ENCODE peak calls at places on chromosome 19, in seven cellular contexts. One of them, this sample, is unnamed.

GRCh38 chr19:35254341-35255297 is 5.8 kb downstream of the LSR start:
- DNase-seq in adrenal gland: peak; percentile 19
- DNase-seq in stomach: no peak
- DNase-seq in pancreas: no peak
- DNase-seq in heart right ventricle: no peak
- DNase-seq in hepatocyte: no peak
- DNase-seq in spleen: peak; percentile 49
- DNase-seq in this sample: peak; percentile 13

GRCh38 chr19:13427273-13428051 is 78.8 kb downstream of the CACNA1A start:
- DNase-seq in adrenal gland: no peak
- DNase-seq in stomach: no peak
- DNase-seq in pancreas: no peak
- DNase-seq in heart right ventricle: no peak
- DNase-seq in hepatocyte: no peak
- DNase-seq in spleen: no peak
- DNase-seq in this sample: no peak

GRCh38 chr19:932647-933552 is 7.1 kb downstream of the ARID3A start:
- DNase-seq in adrenal gland: peak; percentile 67
- DNase-seq in stomach: peak; percentile 71
- DNase-seq in pancreas: peak; percentile 84
- DNase-seq in heart right ventricle: peak; percentile 81
- DNase-seq in hepatocyte: no peak
- DNase-seq in spleen: peak; percentile 86
- DNase-seq in this sample: peak; percentile 61

GRCh38 chr19:406999-407491 is 1.9 kb downstream of the C2CD4C start:
- DNase-seq in adrenal gland: no peak
- DNase-seq in stomach: no peak
- DNase-seq in pancreas: peak; percentile 49
- DNase-seq in heart right ventricle: no peak
- DNase-seq in hepatocyte: no peak
- DNase-seq in spleen: peak; percentile 54
- DNase-seq in this sample: no peak

GRCh38 chr19:49936549-49936948 is 7.2 kb upstream of the NUP62 start:
- DNase-seq in adrenal gland: no peak
- DNase-seq in stomach: no peak
- DNase-seq in pancreas: no peak
- DNase-seq in heart right ventricle: no peak
- DNase-seq in hepatocyte: no peak
- DNase-seq in spleen: peak; percentile 32
- DNase-seq in this sample: no peak

GRCh38 chr19:920051-920857 is 3.1 kb downstream of the KISS1R start:
- DNase-seq in adrenal gland: no peak
- DNase-seq in stomach: no peak
- DNase-seq in pancreas: peak; percentile 88
- DNase-seq in heart right ventricle: no peak
- DNase-seq in hepatocyte: peak; percentile 77
- DNase-seq in spleen: peak; percentile 91
- DNase-seq in this sample: no peak

GRCh38 chr19:12270854-12271253 is 23.8 kb downstream of the ZNF44 start:
- DNase-seq in adrenal gland: no peak
- DNase-seq in stomach: no peak
- DNase-seq in pancreas: no peak
- DNase-seq in heart right ventricle: no peak
- DNase-seq in hepatocyte: no peak
- DNase-seq in spleen: no peak
- DNase-seq in this sample: no peak

GRCh38 chr19:1132625-1133383 is 29.0 kb downstream of the GPX4 start:
- DNase-seq in adrenal gland: no peak
- DNase-seq in stomach: no peak
- DNase-seq in pancreas: peak; percentile 76
- DNase-seq in heart right ventricle: no peak
- DNase-seq in hepatocyte: no peak
- DNase-seq in spleen: peak; percentile 92
- DNase-seq in this sample: no peak

GRCh38 chr19:1333789-1334188 is 48.1 kb downstream of the EFNA2 start:
- DNase-seq in adrenal gland: no peak
- DNase-seq in stomach: no peak
- DNase-seq in pancreas: no peak
- DNase-seq in heart right ventricle: no peak
- DNase-seq in hepatocyte: no peak
- DNase-seq in spleen: no peak
- DNase-seq in this sample: no peak

GRCh38 chr19:8251025-8251472 is 41.9 kb downstream of the CERS4 start:
- DNase-seq in adrenal gland: no peak
- DNase-seq in stomach: peak; percentile 91
- DNase-seq in pancreas: peak; percentile 89
- DNase-seq in heart right ventricle: peak; percentile 83
- DNase-seq in hepatocyte: peak; percentile 28
- DNase-seq in spleen: no peak
- DNase-seq in this sample: no peak

GRCh38 chr19:16208847-16209246 is 11.1 kb downstream of the AP1M1 start:
- DNase-seq in adrenal gland: no peak
- DNase-seq in stomach: no peak
- DNase-seq in pancreas: no peak
- DNase-seq in heart right ventricle: no peak
- DNase-seq in hepatocyte: no peak
- DNase-seq in spleen: peak; percentile 38
- DNase-seq in this sample: no peak

GRCh38 chr19:50427997-50428425 is 4.7 kb upstream of the MYBPC2 start:
- DNase-seq in adrenal gland: peak; percentile 80
- DNase-seq in stomach: peak; percentile 92
- DNase-seq in pancreas: peak; percentile 86
- DNase-seq in heart right ventricle: peak; percentile 85
- DNase-seq in hepatocyte: peak; percentile 86
- DNase-seq in spleen: peak; percentile 93
- DNase-seq in this sample: peak; percentile 78

GRCh38 chr19:50794074-50794777 is 4.0 kb downstream of the ACP4 start:
- DNase-seq in adrenal gland: no peak
- DNase-seq in stomach: no peak
- DNase-seq in pancreas: no peak
- DNase-seq in heart right ventricle: no peak
- DNase-seq in hepatocyte: peak; percentile 47
- DNase-seq in spleen: no peak
- DNase-seq in this sample: peak; percentile 47

GRCh38 chr19:35353635-35354034 is 4.6 kb upstream of the FFAR3 start:
- DNase-seq in adrenal gland: no peak
- DNase-seq in stomach: no peak
- DNase-seq in pancreas: no peak
- DNase-seq in heart right ventricle: no peak
- DNase-seq in hepatocyte: no peak
- DNase-seq in spleen: peak; percentile 54
- DNase-seq in this sample: no peak

GRCh38 chr19:55319786-55320185 is 5.4 kb downstream of the TMEM150B start:
- DNase-seq in adrenal gland: peak; percentile 41
- DNase-seq in stomach: no peak
- DNase-seq in pancreas: no peak
- DNase-seq in heart right ventricle: peak; percentile 55
- DNase-seq in hepatocyte: peak; percentile 72
- DNase-seq in spleen: no peak
- DNase-seq in this sample: no peak

GRCh38 chr19:40246292-40247073 is 20.0 kb upstream of the CCNP start:
- DNase-seq in adrenal gland: no peak
- DNase-seq in stomach: no peak
- DNase-seq in pancreas: no peak
- DNase-seq in heart right ventricle: no peak
- DNase-seq in hepatocyte: no peak
- DNase-seq in spleen: no peak
- DNase-seq in this sample: no peak

GRCh38 chr19:45870798-45871197 is 6.7 kb downstream of the FOXA3 start:
- DNase-seq in adrenal gland: no peak
- DNase-seq in stomach: no peak
- DNase-seq in pancreas: no peak
- DNase-seq in heart right ventricle: no peak
- DNase-seq in hepatocyte: no peak
- DNase-seq in spleen: no peak
- DNase-seq in this sample: no peak

GRCh38 chr19:8057545-8058270 is 5.1 kb downstream of the CCL25 start:
- DNase-seq in adrenal gland: no peak
- DNase-seq in stomach: no peak
- DNase-seq in pancreas: no peak
- DNase-seq in heart right ventricle: no peak
- DNase-seq in hepatocyte: no peak
- DNase-seq in spleen: no peak
- DNase-seq in this sample: no peak

GRCh38 chr19:18496167-18496979 is 25.5 kb downstream of the ELL start:
- DNase-seq in adrenal gland: no peak
- DNase-seq in stomach: peak; percentile 89
- DNase-seq in pancreas: peak; percentile 93
- DNase-seq in heart right ventricle: peak; percentile 35
- DNase-seq in hepatocyte: no peak
- DNase-seq in spleen: peak; percentile 85
- DNase-seq in this sample: peak; percentile 60
- TF ChIP-seq CTCF in adrenal gland: no peak
- TF ChIP-seq CTCF in stomach: no peak
- TF ChIP-seq CTCF in pancreas: no peak
- TF ChIP-seq CTCF in heart right ventricle: no peak
- TF ChIP-seq CTCF in hepatocyte: no peak
- TF ChIP-seq CTCF in spleen: no peak
- TF ChIP-seq CTCF in this sample: no peak

GRCh38 chr19:21574607-21575006 is 69.2 kb downstream of the ZNF429 start:
- DNase-seq in adrenal gland: no peak
- DNase-seq in stomach: no peak
- DNase-seq in pancreas: no peak
- DNase-seq in heart right ventricle: no peak
- DNase-seq in hepatocyte: no peak
- DNase-seq in spleen: no peak
- DNase-seq in this sample: no peak

GRCh38 chr19:21568816-21569496 is 63.6 kb downstream of the ZNF429 start:
- DNase-seq in adrenal gland: peak; percentile 90
- DNase-seq in stomach: peak; percentile 83
- DNase-seq in pancreas: peak; percentile 80
- DNase-seq in heart right ventricle: peak; percentile 86
- DNase-seq in hepatocyte: no peak
- DNase-seq in spleen: no peak
- DNase-seq in this sample: peak; percentile 93

GRCh38 chr19:21571316-21571715 is 65.9 kb downstream of the ZNF429 start:
- DNase-seq in adrenal gland: no peak
- DNase-seq in stomach: no peak
- DNase-seq in pancreas: no peak
- DNase-seq in heart right ventricle: no peak
- DNase-seq in hepatocyte: no peak
- DNase-seq in spleen: no peak
- DNase-seq in this sample: no peak

GRCh38 chr19:21566073-21566472 is 60.7 kb downstream of the ZNF429 start:
- DNase-seq in adrenal gland: no peak
- DNase-seq in stomach: no peak
- DNase-seq in pancreas: no peak
- DNase-seq in heart right ventricle: no peak
- DNase-seq in hepatocyte: no peak
- DNase-seq in spleen: no peak
- DNase-seq in this sample: no peak

DNA sequence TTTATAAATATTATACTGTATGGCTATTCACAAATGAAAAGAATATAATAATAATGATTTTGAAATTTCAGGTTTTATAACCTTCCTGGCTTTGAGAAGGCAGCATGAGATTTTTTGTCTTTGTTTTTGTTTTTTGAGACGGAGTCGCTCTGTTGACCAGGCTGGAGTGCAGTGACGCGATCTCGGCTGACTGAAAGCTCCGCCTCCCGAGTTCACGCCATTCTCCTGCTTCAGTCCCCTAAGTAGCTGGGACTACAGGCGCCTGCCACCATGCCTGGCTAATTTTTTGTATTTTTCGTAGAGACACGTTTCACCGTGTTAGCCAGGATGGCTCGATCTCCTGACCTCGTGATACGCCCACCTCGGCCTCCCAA is 64.1 kb downstream of the ZNF429 start:
- DNase-seq in adrenal gland: no peak
- DNase-seq in stomach: no peak
- DNase-seq in pancreas: no peak
- DNase-seq in heart right ventricle: peak; percentile 74
- DNase-seq in hepatocyte: no peak
- DNase-seq in spleen: no peak
- DNase-seq in this sample: peak; percentile 57
- H3K4me3 ChIP-seq in adrenal gland: no peak overlapping the region
- H3K4me3 ChIP-seq in stomach: no peak overlapping the region
- H3K4me3 ChIP-seq in pancreas: no peak overlapping the region
- H3K4me3 ChIP-seq in heart right ventricle: peak overlapping the region; percentile 88
- H3K4me3 ChIP-seq in hepatocyte: no peak overlapping the region
- H3K4me3 ChIP-seq in spleen: peak overlapping the region; percentile 36
- H3K4me3 ChIP-seq in this sample: no peak overlapping the region

GRCh38 chr19:4640247-4641000 is 1.1 kb downstream of the TNFAIP8L1 start:
- DNase-seq in adrenal gland: no peak
- DNase-seq in stomach: no peak
- DNase-seq in pancreas: no peak
- DNase-seq in heart right ventricle: no peak
- DNase-seq in hepatocyte: peak; percentile 44
- DNase-seq in spleen: peak; percentile 82
- DNase-seq in this sample: peak; percentile 70

GRCh38 chr19:4641132-4641531 is 1.8 kb downstream of the TNFAIP8L1 start:
- DNase-seq in adrenal gland: no peak
- DNase-seq in stomach: no peak
- DNase-seq in pancreas: no peak
- DNase-seq in heart right ventricle: no peak
- DNase-seq in hepatocyte: peak; percentile 13
- DNase-seq in spleen: no peak
- DNase-seq in this sample: no peak

GRCh38 chr19:4645718-4646117 is 6.4 kb downstream of the TNFAIP8L1 start:
- DNase-seq in adrenal gland: no peak
- DNase-seq in stomach: no peak
- DNase-seq in pancreas: no peak
- DNase-seq in heart right ventricle: no peak
- DNase-seq in hepatocyte: no peak
- DNase-seq in spleen: no peak
- DNase-seq in this sample: no peak

GRCh38 chr19:4639531-4640246 is 373 bp downstream of the TNFAIP8L1 start:
- DNase-seq in adrenal gland: peak; percentile 53
- DNase-seq in stomach: no peak
- DNase-seq in pancreas: peak; percentile 84
- DNase-seq in heart right ventricle: peak; percentile 57
- DNase-seq in hepatocyte: peak; percentile 47
- DNase-seq in spleen: peak; percentile 87
- DNase-seq in this sample: peak; percentile 55

DNA sequence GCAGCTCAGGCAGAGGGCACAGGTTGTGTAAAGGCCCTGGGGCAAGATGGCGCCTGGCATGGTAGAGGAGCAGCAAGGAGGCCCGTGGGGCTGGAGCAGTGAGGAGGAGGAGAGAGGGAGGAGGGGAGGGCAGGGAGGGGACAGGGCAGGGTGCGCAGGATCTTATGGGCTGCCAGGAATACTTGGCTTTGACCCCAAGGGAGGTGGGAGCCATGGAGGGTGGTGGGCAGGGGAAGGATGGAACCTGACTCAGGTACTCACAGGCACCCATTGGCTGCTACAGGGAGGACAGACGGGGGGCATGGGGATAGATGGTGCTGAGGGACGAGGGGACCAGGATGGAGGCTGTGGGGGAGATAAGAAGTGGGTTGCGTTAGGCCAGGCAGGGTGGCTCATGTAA is 3.3 kb downstream of the TNFAIP8L1 start:
- DNase-seq in adrenal gland: no peak
- DNase-seq in stomach: no peak
- DNase-seq in pancreas: no peak
- DNase-seq in heart right ventricle: no peak
- DNase-seq in hepatocyte: no peak
- DNase-seq in spleen: no peak
- DNase-seq in this sample: no peak
- H3K4me1 ChIP-seq in adrenal gland: peaks cover 7% of the 10 kb centered on the region
- H3K4me1 ChIP-seq in stomach: peaks cover 15% of the 10 kb centered on the region
- H3K4me1 ChIP-seq in pancreas: no peaks in the 10 kb centered on the region
- H3K4me1 ChIP-seq in heart right ventricle: peaks cover 64% of the 10 kb centered on the region
- H3K4me1 ChIP-seq in hepatocyte: no peaks in the 10 kb centered on the region
- H3K4me1 ChIP-seq in spleen: peaks cover 67% of the 10 kb centered on the region
- H3K4me1 ChIP-seq in this sample: peaks cover 11% of the 10 kb centered on the region

GRCh38 chr19:56594783-56595547 is at the start of gene ZNF71:
- DNase-seq in adrenal gland: peak; percentile 93
- DNase-seq in stomach: peak; percentile 91
- DNase-seq in pancreas: peak; percentile 96
- DNase-seq in heart right ventricle: peak; percentile 93
- DNase-seq in hepatocyte: peak; percentile 95
- DNase-seq in spleen: peak; percentile 94
- DNase-seq in this sample: peak; percentile 86
- TF ChIP-seq CTCF in adrenal gland: no peak
- TF ChIP-seq CTCF in stomach: no peak
- TF ChIP-seq CTCF in pancreas: no peak
- TF ChIP-seq CTCF in heart right ventricle: no peak
- TF ChIP-seq CTCF in hepatocyte: no peak
- TF ChIP-seq CTCF in spleen: no peak
- TF ChIP-seq CTCF in this sample: no peak

This sample was measured in colonic mucosa.